ENCODE peak calls at places on chromosomes 5 and 9, in ten cellular contexts. D, T, W, E, Q, C, Y, L, R and J are unnamed samples.
A peak's percentile ranks its signal among the peaks of the same experiment; 100 is the strongest.

GRCh38 chr5:67012241-67012640 is 184.4 kb downstream of the CD180 start:
- DNase-seq in D (no peak), T (no peak), W (no peak), E (no peak), Q (no peak), C (no peak), Y (no peak), L (no peak), R (no peak), J (no peak)

GRCh38 chr9:87556821-87557220 is 59.2 kb downstream of the DAPK1 start:
- DNase-seq in D (no peak), T (no peak), W (no peak), E (no peak), Q (no peak), C (no peak), Y (no peak), L (no peak), R (no peak), J (peak; percentile 57)

GRCh38 chr5:66207800-66208561 is 63.9 kb downstream of the SREK1 start:
- DNase-seq in D (no peak), T (no peak), W (no peak), E (no peak), Q (no peak), C (no peak), Y (peak; percentile 13), L (no peak), R (no peak), J (no peak)

GRCh38 chr9:115964710-115965347 is 188.8 kb upstream of the PAPPA start:
- DNase-seq in D (no peak), T (no peak), W (no peak), E (no peak), Q (no peak), C (no peak), Y (no peak), L (no peak), R (no peak), J (no peak)

GRCh38 chr9:108978121-108978694 is 35.1 kb downstream of the CTNNAL1 start:
- DNase-seq in D (no peak), T (no peak), W (no peak), E (no peak), Q (no peak), C (no peak), Y (no peak), L (no peak), R (no peak), J (no peak)

GRCh38 chr5:37501152-37501551 is 122.0 kb downstream of the WDR70 start:
- DNase-seq in D (no peak), T (no peak), W (no peak), E (no peak), Q (no peak), C (no peak), Y (no peak), L (no peak), R (peak; percentile 34), J (no peak)

GRCh38 chr5:131771692-131772091 is 25.1 kb downstream of the FNIP1 start:
- DNase-seq in D (no peak), T (no peak), W (no peak), E (no peak), Q (no peak), C (no peak), Y (no peak), L (no peak), R (no peak), J (no peak)

GRCh38 chr5:180007582-180007981 is 64.0 kb downstream of the RNF130 start:
- DNase-seq in D (no peak), T (no peak), W (peak; percentile 8), E (no peak), Q (no peak), C (no peak), Y (no peak), L (no peak), R (no peak), J (no peak)

GRCh38 chr5:15014809-15015208 is 143.2 kb upstream of the ANKH start:
- DNase-seq in D (no peak), T (no peak), W (no peak), E (no peak), Q (no peak), C (no peak), Y (no peak), L (no peak), R (peak; percentile 54), J (no peak)

GRCh38 chr9:127293314-127293713 is 28.7 kb downstream of the GARNL3 start:
- DNase-seq in D (no peak), T (no peak), W (no peak), E (no peak), Q (no peak), C (no peak), Y (no peak), L (no peak), R (no peak), J (no peak)

GRCh38 chr5:147643142-147643541 is 133.3 kb upstream of the DPYSL3 start:
- DNase-seq in D (no peak), T (no peak), W (no peak), E (no peak), Q (no peak), C (no peak), Y (no peak), L (no peak), R (no peak), J (no peak)

GRCh38 chr9:15268796-15269195 is 38.2 kb downstream of the TTC39B start:
- DNase-seq in D (no peak), T (no peak), W (no peak), E (no peak), Q (no peak), C (no peak), Y (no peak), L (no peak), R (no peak), J (no peak)

GRCh38 chr9:113957778-113958430 is 81.8 kb downstream of the ZNF618 start:
- DNase-seq in D (no peak), T (no peak), W (no peak), E (no peak), Q (no peak), C (peak; percentile 86), Y (peak; percentile 88), L (no peak), R (peak; percentile 95), J (no peak)

GRCh38 chr9:114911167-114911821 is 19.1 kb downstream of the TNFSF8 start:
- DNase-seq in D (no peak), T (no peak), W (no peak), E (no peak), Q (no peak), C (no peak), Y (no peak), L (no peak), R (peak; percentile 62), J (no peak)

GRCh38 chr9:97571664-97572063 is 61.5 kb downstream of the TSTD2 start:
- DNase-seq in D (no peak), T (no peak), W (no peak), E (no peak), Q (no peak), C (no peak), Y (no peak), L (no peak), R (no peak), J (no peak)

GRCh38 chr5:150262502-150262901 is 27.1 kb downstream of the CAMK2A start:
- DNase-seq in D (no peak), T (no peak), W (no peak), E (no peak), Q (no peak), C (no peak), Y (no peak), L (no peak), R (no peak), J (peak; percentile 17)

GRCh38 chr5:149053027-149053705 is 9.7 kb downstream of the SH3TC2 start:
- DNase-seq in D (no peak), T (no peak), W (no peak), E (no peak), Q (no peak), C (no peak), Y (peak; percentile 52), L (no peak), R (peak; percentile 45), J (no peak)

GRCh38 chr9:120507936-120508510 is 71.9 kb downstream of the CDK5RAP2 start:
- DNase-seq in D (no peak), T (no peak), W (no peak), E (no peak), Q (no peak), C (no peak), Y (no peak), L (no peak), R (no peak), J (no peak)

GRCh38 chr9:22029231-22029630 is 20.1 kb upstream of the CDKN2B start:
- DNase-seq in D (no peak), T (no peak), W (no peak), E (no peak), Q (no peak), C (no peak), Y (no peak), L (no peak), R (no peak), J (no peak)

GRCh38 chr5:141834331-141834730 is 43.9 kb downstream of the PCDH1 start:
- DNase-seq in D (no peak), T (no peak), W (no peak), E (no peak), Q (no peak), C (no peak), Y (no peak), L (no peak), R (no peak), J (no peak)

GRCh38 chr5:37121465-37121864 is 127.7 kb downstream of the CPLANE1 start:
- DNase-seq in D (no peak), T (no peak), W (no peak), E (no peak), Q (no peak), C (no peak), Y (no peak), L (peak; percentile 57), R (no peak), J (no peak)

GRCh38 chr5:43174586-43174985 is 17.4 kb upstream of the NIM1K start:
- DNase-seq in D (no peak), T (no peak), W (no peak), E (no peak), Q (no peak), C (no peak), Y (no peak), L (no peak), R (no peak), J (no peak)

GRCh38 chr5:39167141-39167972 is 52.0 kb downstream of the FYB1 start:
- DNase-seq in D (no peak), T (no peak), W (no peak), E (no peak), Q (no peak), C (no peak), Y (no peak), L (peak; percentile 69), R (peak; percentile 22), J (no peak)

GRCh38 chr9:37917315-37917731 is 13.4 kb upstream of the SLC25A51 start:
- DNase-seq in D (no peak), T (no peak), W (no peak), E (no peak), Q (no peak), C (no peak), Y (no peak), L (no peak), R (no peak), J (no peak)

GRCh38 chr5:67160985-67161384 is 35.6 kb downstream of the CD180 start:
- DNase-seq in D (no peak), T (no peak), W (no peak), E (no peak), Q (no peak), C (peak; percentile 56), Y (peak; percentile 56), L (peak; percentile 86), R (peak; percentile 15), J (no peak)

GRCh38 chr5:111201705-111202104 is 22.5 kb upstream of the CAMK4 start:
- DNase-seq in D (no peak), T (no peak), W (no peak), E (no peak), Q (no peak), C (no peak), Y (no peak), L (no peak), R (no peak), J (no peak)

GRCh38 chr9:133835273-133835901 is 97.2 kb upstream of the SARDH start:
- DNase-seq in D (no peak), T (no peak), W (no peak), E (no peak), Q (peak; percentile 40), C (no peak), Y (no peak), L (no peak), R (no peak), J (peak; percentile 28)

GRCh38 chr5:145942202-145942601 is 5.8 kb downstream of the SH3RF2 start:
- DNase-seq in D (no peak), T (no peak), W (no peak), E (no peak), Q (no peak), C (no peak), Y (no peak), L (no peak), R (no peak), J (no peak)